ENCODE peak calls at places on chromosomes 2 and 18, in five cellular contexts. I, N, O, X and H are unnamed samples.
A peak's percentile ranks its signal among the peaks of the same experiment; 100 is the strongest.

GRCh38 chr18:55248497-55248896 is 289.2 kb upstream of the CCDC68 start:
- DNase-seq in N (no peak), O (no peak), X (no peak), I (no peak), H (no peak)

GRCh38 chr2:182616471-182617393 is 99.3 kb upstream of the DNAJC10 start:
- DNase-seq in I (no peak), X (no peak), O (no peak), N (no peak), H (no peak)

GRCh38 chr18:35524236-35524635 is 26.5 kb upstream of the INO80C start:
- DNase-seq in N (no peak), I (no peak), X (no peak), O (no peak), H (no peak)

GRCh38 chr18:2980607-2980923 is 32.4 kb downstream of the LPIN2 start:
- DNase-seq in I (peak; percentile 47), O (no peak), N (no peak), X (no peak), H (no peak)

GRCh38 chr2:225073198-225073597 is 30.9 kb upstream of the DOCK10 start:
- DNase-seq in O (no peak), X (no peak), I (no peak), N (no peak), H (no peak)

GRCh38 chr2:167487728-167488127 is 599.4 kb downstream of the XIRP2 start:
- DNase-seq in X (no peak), N (no peak), O (no peak), I (no peak), H (peak; percentile 15)

GRCh38 chr2:176160251-176161040 is 3.3 kb downstream of the HOXD3 start:
- DNase-seq in X (no peak), O (no peak), I (no peak), N (no peak), H (no peak)

GRCh38 chr2:46538393-46538792 is 59.0 kb downstream of the TMEM247 start:
- DNase-seq in I (no peak), O (no peak), N (no peak), X (no peak), H (no peak)

GRCh38 chr2:126736133-126736874 is 80.3 kb downstream of the GYPC start:
- DNase-seq in N (no peak), O (no peak), X (peak; percentile 20), I (no peak), H (no peak)

GRCh38 chr2:240319855-240320560 is 115.5 kb upstream of the GPC1 start:
- DNase-seq in I (no peak), O (no peak), X (peak; percentile 89), N (no peak), H (no peak)

GRCh38 chr2:190837417-190837816 is 43.2 kb upstream of the GLS start:
- DNase-seq in N (no peak), I (no peak), X (no peak), O (peak; percentile 68), H (no peak)

GRCh38 chr2:11071207-11071606 is 84.1 kb upstream of the SLC66A3 start:
- DNase-seq in X (no peak), O (no peak), N (no peak), I (no peak), H (no peak)

GRCh38 chr18:56083889-56084288 is 495.9 kb upstream of the TCF4 start:
- DNase-seq in N (no peak), O (no peak), X (no peak), I (no peak), H (no peak)

GRCh38 chr2:11810237-11810977 is 64.0 kb downstream of the LPIN1 start:
- DNase-seq in X (no peak), N (no peak), I (no peak), O (no peak), H (no peak)

GRCh38 chr2:46329803-46330775 is 32.9 kb downstream of the EPAS1 start:
- DNase-seq in X (peak; percentile 73), I (no peak), N (no peak), O (no peak), H (no peak)

GRCh38 chr2:61814761-61815160 is 39.1 kb downstream of the FAM161A start:
- DNase-seq in X (no peak), N (no peak), O (no peak), I (no peak), H (no peak)
- H3K27ac ChIP-seq in X (no peak overlapping the region), N (no peak overlapping the region), O (no peak overlapping the region), I (no peak overlapping the region), H (no peak overlapping the region)

GRCh38 chr2:74407682-74408081 is 13.7 kb downstream of the C2orf81 start:
- DNase-seq in O (no peak), X (no peak), I (no peak), N (no peak), H (no peak)

GRCh38 chr2:74401891-74402290 is 19.5 kb downstream of the C2orf81 start:
- DNase-seq in I (no peak), O (no peak), N (no peak), X (no peak), H (no peak)

DNA sequence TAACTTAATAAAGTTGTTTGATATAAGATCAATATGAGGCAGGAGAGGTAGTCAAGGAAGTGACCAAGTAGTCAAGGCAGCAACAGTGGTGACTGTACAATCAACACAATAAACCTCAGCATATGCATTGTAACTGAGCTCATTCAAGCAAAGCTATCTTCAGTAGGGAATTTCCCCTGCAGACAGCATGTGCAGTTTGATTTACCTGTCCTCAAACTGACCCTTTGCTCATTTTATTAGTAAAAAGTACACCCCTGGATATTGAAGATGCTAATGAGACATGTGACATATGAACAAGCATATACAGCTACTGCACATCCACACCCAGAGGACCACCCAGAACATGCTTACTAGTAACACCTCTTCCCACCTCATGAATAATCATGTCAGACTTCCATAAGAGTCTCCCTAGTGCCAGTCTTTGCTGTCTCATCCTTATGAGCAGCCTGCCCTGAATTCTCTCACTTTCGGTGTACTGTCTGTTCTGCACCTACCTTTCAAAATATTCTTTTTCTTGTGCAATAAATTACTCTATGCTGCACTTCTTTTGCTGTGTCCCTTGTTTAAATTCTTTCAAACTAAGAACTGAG is 15.3 kb downstream of the C2orf81 start:
- DNase-seq in I (no peak), N (no peak), O (no peak), X (no peak), H (no peak)
- H3K27ac ChIP-seq in I (no peak overlapping the region), N (no peak overlapping the region), O (peak overlapping the region; percentile 8), X (no peak overlapping the region), H (no peak overlapping the region)

GRCh38 chr2:217933326-217933993 is 69.3 kb downstream of the TNS1 start:
- DNase-seq in X (no peak), I (no peak), N (no peak), O (no peak), H (no peak)

GRCh38 chr2:217930783-217931563 is 71.8 kb downstream of the TNS1 start:
- DNase-seq in N (no peak), I (no peak), X (no peak), O (no peak), H (no peak)

GRCh38 chr2:217932661-217933325 is 70.0 kb downstream of the TNS1 start:
- DNase-seq in O (no peak), I (no peak), X (no peak), N (no peak), H (no peak)

GRCh38 chr2:217929757-217930707 is 72.8 kb downstream of the TNS1 start:
- DNase-seq in I (no peak), O (no peak), N (no peak), X (no peak), H (no peak)

DNA sequence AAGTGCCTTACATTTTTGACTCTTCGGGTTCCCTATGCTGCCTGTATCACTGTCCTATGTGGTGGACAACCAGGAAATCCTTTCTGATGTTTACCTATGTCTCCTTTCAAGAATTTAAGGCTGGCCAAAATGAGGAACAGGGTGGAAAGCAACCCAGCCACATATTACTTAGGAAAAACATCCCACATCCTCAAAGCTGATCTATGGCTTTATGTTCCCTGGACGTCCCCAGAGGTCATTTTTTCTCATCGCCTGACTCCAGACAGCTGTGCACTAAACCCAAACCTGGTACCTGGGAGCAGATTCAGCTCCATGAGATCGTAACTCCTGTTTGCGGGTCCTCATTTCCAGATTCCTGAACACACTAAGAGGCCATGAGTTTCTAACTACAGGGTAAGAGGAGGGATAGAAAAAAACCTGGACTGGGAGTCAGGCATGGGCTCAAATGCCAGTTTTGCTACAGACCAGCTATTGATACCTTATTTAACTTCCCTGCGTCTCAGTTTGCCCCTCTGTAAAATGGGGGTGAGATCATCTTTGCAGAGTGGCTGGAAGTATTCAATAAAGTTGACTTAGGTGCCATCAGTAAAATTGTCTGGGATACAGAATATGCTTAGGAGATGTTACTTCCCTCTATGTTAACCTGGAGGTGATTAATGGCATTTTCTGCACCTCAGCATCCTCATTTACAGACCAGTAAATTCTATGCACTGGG is 70.8 kb downstream of the TNS1 start:
- DNase-seq in I (no peak), O (no peak), N (no peak), X (no peak), H (no peak)
- H3K27ac ChIP-seq in I (peak overlapping the region; percentile 81), O (no peak overlapping the region), N (no peak overlapping the region), X (no peak overlapping the region), H (no peak overlapping the region)

GRCh38 chr2:132439703-132440398 is 23.2 kb downstream of the GPR39 start:
- DNase-seq in O (no peak), X (no peak), I (no peak), N (no peak), H (no peak)

GRCh38 chr2:132441051-132441450 is 24.4 kb downstream of the GPR39 start:
- DNase-seq in X (no peak), O (no peak), I (no peak), N (no peak), H (no peak)

GRCh38 chr2:132437852-132438649 is 21.4 kb downstream of the GPR39 start:
- DNase-seq in X (no peak), I (no peak), O (no peak), N (no peak), H (no peak)

GRCh38 chr2:132443106-132443505 is 26.5 kb downstream of the GPR39 start:
- DNase-seq in X (no peak), O (no peak), I (no peak), N (no peak), H (no peak)

DNA sequence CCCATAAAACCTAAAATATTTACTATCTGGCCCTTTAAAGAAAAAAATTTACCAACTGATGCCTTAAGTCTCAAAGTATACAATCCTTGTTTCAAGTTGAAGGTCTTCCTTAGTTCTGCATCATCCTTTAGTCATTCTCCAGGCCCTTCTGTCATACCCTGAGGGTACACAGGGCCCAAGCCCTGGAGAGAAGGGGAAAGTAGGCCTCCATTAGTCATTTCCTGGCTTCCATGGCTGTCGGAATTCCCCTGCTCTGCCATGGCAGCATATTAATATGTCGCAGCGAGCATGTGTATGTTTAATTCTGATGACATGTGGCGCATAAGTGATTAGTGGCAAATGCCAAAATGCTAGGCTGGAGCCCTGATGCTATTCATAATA is 22.0 kb downstream of the GPR39 start:
- DNase-seq in O (peak; percentile 87), I (no peak), X (peak; percentile 65), N (no peak), H (no peak)
- H3K27ac ChIP-seq in O (peak overlapping the region; percentile 94), I (no peak overlapping the region), X (peak overlapping the region; percentile 75), N (no peak overlapping the region), H (no peak overlapping the region)